ENCODE peak calls at places on chromosomes 7 and 10, in four cellular contexts. J, S, A and L are unnamed samples.

GRCh38 chr10:25753776-25754175 is 180.3 kb upstream of the MYO3A start:
- DNase-seq in J (no peak), S (no peak), A (no peak), L (peak; percentile 5)

GRCh38 chr10:14074062-14074884 is 256.5 kb downstream of the FRMD4A start:
- DNase-seq in J (peak; percentile 83), S (peak; percentile 94), A (peak; percentile 99), L (peak; percentile 100)

GRCh38 chr10:114301177-114301576 is 62.1 kb downstream of the VWA2 start:
- DNase-seq in J (no peak), S (no peak), A (no peak), L (no peak)

GRCh38 chr7:91193141-91193540 is 71.1 kb upstream of the FZD1 start:
- DNase-seq in J (no peak), S (no peak), A (peak; percentile 54), L (peak; percentile 5)

GRCh38 chr10:24851595-24851994 is 100.8 kb downstream of the PRTFDC1 start:
- DNase-seq in J (no peak), S (no peak), A (peak; percentile 56), L (no peak)

GRCh38 chr10:905503-905902 is 26.0 kb downstream of the LARP4B start:
- DNase-seq in J (no peak), S (no peak), A (no peak), L (peak; percentile 42)

GRCh38 chr7:132192809-132193208 is 383.5 kb downstream of the PLXNA4 start:
- DNase-seq in J (no peak), S (no peak), A (no peak), L (no peak)

GRCh38 chr10:76017026-76017732 is 585.8 kb downstream of the LRMDA start:
- DNase-seq in J (no peak), S (no peak), A (peak; percentile 13), L (no peak)

GRCh38 chr10:125782661-125783060 is 7.0 kb upstream of the MMP21 start:
- DNase-seq in J (no peak), S (peak; percentile 50), A (no peak), L (no peak)

GRCh38 chr10:33260403-33261239 is 73.8 kb downstream of the NRP1 start:
- DNase-seq in J (no peak), S (no peak), A (no peak), L (no peak)

GRCh38 chr10:10657139-10657760 is 360.4 kb upstream of the CELF2 start:
- DNase-seq in J (no peak), S (no peak), A (no peak), L (no peak)

GRCh38 chr10:50326757-50327701 is 75.7 kb upstream of the ASAH2 start:
- DNase-seq in J (peak; percentile 24), S (no peak), A (peak; percentile 80), L (peak; percentile 85)

GRCh38 chr7:55387062-55387965 is 22.2 kb downstream of the LANCL2 start:
- DNase-seq in J (no peak), S (no peak), A (no peak), L (no peak)

GRCh38 chr7:78083466-78084120 is 285.0 kb downstream of the PHTF2 start:
- DNase-seq in J (no peak), S (no peak), A (peak; percentile 51), L (no peak)

GRCh38 chr7:721619-722248 is 4.8 kb upstream of the DNAAF5 start:
- DNase-seq in J (no peak), S (no peak), A (no peak), L (no peak)

GRCh38 chr7:128131701-128132100 is 100.5 kb upstream of the LRRC4 start:
- DNase-seq in J (no peak), S (no peak), A (no peak), L (no peak)

GRCh38 chr7:51123322-51124021 is 193.1 kb downstream of the COBL start:
- DNase-seq in J (no peak), S (no peak), A (peak; percentile 87), L (peak; percentile 15)

GRCh38 chr7:110007316-110007910 is 1083.5 kb upstream of the LRRN3 start:
- DNase-seq in J (no peak), S (no peak), A (no peak), L (no peak)

GRCh38 chr7:104327963-104328307 is 468 bp upstream of the LHFPL3 start:
- DNase-seq in J (no peak), S (no peak), A (no peak), L (no peak)
- H3K4me3 ChIP-seq in J (no peak overlapping the region), S (peak overlapping the region; percentile 62), A (no peak overlapping the region), L (no peak overlapping the region)

DNA sequence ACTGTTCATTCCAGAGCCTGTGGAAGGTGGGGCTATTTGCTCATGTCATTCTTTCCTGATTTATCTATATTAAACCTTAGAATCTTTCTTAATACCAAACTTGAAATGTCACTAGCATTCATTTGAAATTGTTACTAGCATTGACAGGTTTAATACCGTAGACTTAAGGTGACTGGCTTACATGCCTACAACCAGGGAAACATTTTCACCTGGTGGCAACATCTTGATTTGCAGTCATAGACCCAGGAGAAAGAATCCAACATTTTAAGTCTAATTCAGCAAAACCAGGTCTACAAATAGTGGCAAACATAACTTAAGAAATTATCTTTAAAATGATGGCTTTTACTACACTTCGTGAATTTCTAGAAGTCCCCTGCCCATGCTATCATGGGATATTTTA is 353.7 kb downstream of the HTR7 start:
- DNase-seq in J (no peak), S (no peak), A (no peak), L (no peak)
- H3K4me3 ChIP-seq in J (no peak overlapping the region), S (no peak overlapping the region), A (no peak overlapping the region), L (no peak overlapping the region)

DNA sequence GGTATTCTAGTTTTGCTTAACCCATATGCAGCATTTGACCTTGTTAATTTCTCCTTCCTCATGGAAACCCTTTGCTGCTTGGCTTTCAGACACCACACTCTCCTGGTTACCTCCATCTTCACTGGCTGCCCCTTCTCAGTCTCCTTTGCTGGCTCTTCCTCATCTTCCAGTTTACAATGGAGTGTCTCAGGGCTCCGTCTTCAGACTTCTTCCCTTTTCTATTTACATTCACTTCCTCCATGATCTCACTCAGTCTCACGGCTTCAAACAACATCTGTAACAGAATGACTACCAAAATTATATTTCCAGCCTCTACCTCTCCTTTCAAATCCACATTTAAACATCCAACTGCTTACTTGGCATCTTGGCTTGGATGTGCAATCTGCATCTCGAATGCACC is 140.4 kb downstream of the DKK1 start:
- DNase-seq in J (no peak), S (no peak), A (no peak), L (no peak)
- H3K4me3 ChIP-seq in J (no peak overlapping the region), S (no peak overlapping the region), A (no peak overlapping the region), L (no peak overlapping the region)

GRCh38 chr7:47670738-47671137 is 88.8 kb upstream of the TNS3 start:
- DNase-seq in J (no peak), S (no peak), A (no peak), L (no peak)

GRCh38 chr7:47672267-47672920 is 90.5 kb upstream of the TNS3 start:
- DNase-seq in J (no peak), S (no peak), A (no peak), L (no peak)

GRCh38 chr7:47666164-47666862 is 84.4 kb upstream of the TNS3 start:
- DNase-seq in J (no peak), S (no peak), A (peak; percentile 72), L (no peak)

GRCh38 chr7:47671358-47671757 is 89.4 kb upstream of the TNS3 start:
- DNase-seq in J (no peak), S (no peak), A (no peak), L (no peak)

GRCh38 chr7:47669178-47669878 is 87.4 kb upstream of the TNS3 start:
- DNase-seq in J (peak; percentile 80), S (peak; percentile 90), A (peak; percentile 85), L (peak; percentile 98)
- H3K4me3 ChIP-seq in J (no peak overlapping the region), S (peak overlapping the region; percentile 43), A (no peak overlapping the region), L (no peak overlapping the region)